ENCODE peak calls at places on chromosome 17, in five cellular contexts. S, C, W, E and D are unnamed samples. For H3K4me1, the result is how much of the 10 kb centered on the place peaks cover.

GRCh38 chr17:83179378-83179777 is 100.0 kb downstream of the METRNL start:
- DNase-seq in S (no peak), C (peak), W (no peak), E (no peak), D (no peak)

GRCh38 chr17:7801582-7801981 is 32.4 kb upstream of the KDM6B start:
- DNase-seq in S (no peak), C (no peak), W (no peak), E (no peak), D (no peak)

GRCh38 chr17:79627766-79628690 is 17.2 kb upstream of the RBFOX3 start:
- DNase-seq in S (peak), C (peak), W (peak), E (no peak), D (no peak)

GRCh38 chr17:69853533-69854262 is 221.3 kb upstream of the KCNJ16 start:
- DNase-seq in S (no peak), C (no peak), W (no peak), E (no peak), D (no peak)

GRCh38 chr17:3788200-3788599 is 12.8 kb downstream of the ITGAE start:
- DNase-seq in S (no peak), C (no peak), W (no peak), E (no peak), D (no peak)

GRCh38 chr17:80501739-80502577 is 25.6 kb upstream of the NPTX1 start:
- DNase-seq in S (no peak), C (no peak), W (no peak), E (no peak), D (no peak)

GRCh38 chr17:622356-622755 is 92.3 kb downstream of the VPS53 start:
- DNase-seq in S (no peak), C (no peak), W (no peak), E (no peak), D (no peak)

GRCh38 chr17:67072885-67073284 is 28.5 kb downstream of the CACNG1 start:
- DNase-seq in S (no peak), C (no peak), W (no peak), E (no peak), D (no peak)

GRCh38 chr17:82866521-82867214 is 26.8 kb upstream of the ZNF750 start:
- DNase-seq in S (peak), C (no peak), W (peak), E (no peak), D (no peak)

GRCh38 chr17:37706446-37706845 is 38.4 kb downstream of the HNF1B start:
- DNase-seq in S (no peak), C (no peak), W (no peak), E (no peak), D (no peak)

GRCh38 chr17:83155128-83156081 is 76.0 kb downstream of the METRNL start:
- DNase-seq in S (no peak), C (no peak), W (peak), E (no peak), D (no peak)

GRCh38 chr17:29760279-29760721 is 137.6 kb upstream of the CORO6 start:
- DNase-seq in S (no peak), C (no peak), W (no peak), E (no peak), D (no peak)

GRCh38 chr17:42832934-42833770 is at the start of gene PSME3:
- DNase-seq in S (peak), C (peak), W (peak), E (peak), D (peak)

GRCh38 chr17:59357929-59358328 is 26.5 kb downstream of the YPEL2 start:
- DNase-seq in S (no peak), C (no peak), W (no peak), E (no peak), D (no peak)

GRCh38 chr17:59365383-59365981 is 34.0 kb downstream of the YPEL2 start:
- DNase-seq in S (no peak), C (no peak), W (no peak), E (no peak), D (no peak)

GRCh38 chr17:59361916-59362810 is 30.7 kb downstream of the YPEL2 start:
- DNase-seq in S (no peak), C (no peak), W (no peak), E (no peak), D (no peak)

GRCh38 chr17:59362811-59363205 is 31.4 kb downstream of the YPEL2 start:
- DNase-seq in S (no peak), C (no peak), W (no peak), E (no peak), D (no peak)

DNA sequence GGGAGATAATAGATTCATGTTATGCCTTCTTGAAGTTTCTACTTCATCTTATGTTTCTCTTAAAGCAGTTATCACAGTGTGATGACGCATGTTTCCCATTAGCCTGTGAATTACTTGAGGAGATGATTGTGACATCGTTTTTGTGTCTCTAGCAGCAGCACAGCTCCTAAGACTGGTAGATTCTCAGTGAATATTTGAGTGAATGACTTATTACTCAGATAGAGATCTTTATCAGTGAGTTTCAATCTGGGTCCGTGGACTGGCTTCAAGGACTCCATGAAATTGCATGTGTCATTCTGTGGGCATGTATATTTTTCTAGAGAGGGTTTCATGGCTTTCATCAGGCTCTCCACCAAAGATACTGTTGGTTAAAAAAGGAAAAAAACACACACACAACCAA is 29.9 kb downstream of the YPEL2 start:
- DNase-seq in S (no peak), C (no peak), W (no peak), E (no peak), D (no peak)
- H3K4me1 ChIP-seq in S (half or more), C (under half), W (half or more), E (under half), D (under half)

GRCh38 chr17:40065041-40065770 is 2.4 kb downstream of the THRA start:
- DNase-seq in S (no peak), C (peak), W (no peak), E (no peak), D (no peak)
- H3K4me1 ChIP-seq in S (half or more), C (under half), W (half or more), E (under half), D (under half)

GRCh38 chr17:76561799-76562268 is 22.0 kb downstream of the PRCD start:
- DNase-seq in S (no peak), C (no peak), W (no peak), E (no peak), D (no peak)
- H3K4me1 ChIP-seq in S (half or more), C (under half), W (half or more), E (under half), D (half or more)

GRCh38 chr17:77393867-77394539 is 253.2 kb downstream of the SEC14L1 start:
- DNase-seq in S (no peak), C (no peak), W (no peak), E (no peak), D (no peak)
- H3K4me1 ChIP-seq in S (half or more), C (under half), W (half or more), E (under half), D (half or more)

DNA sequence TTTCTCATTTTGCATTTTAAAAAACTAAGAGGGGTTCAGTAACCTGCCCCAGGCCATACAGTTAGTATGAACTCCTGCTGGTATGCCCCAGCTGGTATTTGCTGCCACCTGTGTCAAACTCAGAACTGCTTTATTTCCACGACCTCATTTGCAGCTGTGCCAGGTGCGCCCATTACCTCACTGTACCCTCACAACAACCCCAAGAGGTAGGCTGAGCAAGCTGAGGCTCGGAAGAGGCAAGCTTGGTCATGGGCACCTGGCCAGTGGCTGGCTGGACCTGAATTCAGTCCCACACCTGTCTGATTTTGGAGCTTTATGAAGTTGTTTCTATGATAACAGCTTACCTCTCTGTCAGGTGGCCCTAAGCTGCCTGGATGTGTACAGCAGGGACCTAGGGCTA is 7.6 kb downstream of the EPN2 start:
- DNase-seq in S (no peak), C (no peak), W (no peak), E (no peak), D (no peak)
- H3K4me1 ChIP-seq in S (half or more), C (under half), W (under half), E (under half), D (under half)

DNA sequence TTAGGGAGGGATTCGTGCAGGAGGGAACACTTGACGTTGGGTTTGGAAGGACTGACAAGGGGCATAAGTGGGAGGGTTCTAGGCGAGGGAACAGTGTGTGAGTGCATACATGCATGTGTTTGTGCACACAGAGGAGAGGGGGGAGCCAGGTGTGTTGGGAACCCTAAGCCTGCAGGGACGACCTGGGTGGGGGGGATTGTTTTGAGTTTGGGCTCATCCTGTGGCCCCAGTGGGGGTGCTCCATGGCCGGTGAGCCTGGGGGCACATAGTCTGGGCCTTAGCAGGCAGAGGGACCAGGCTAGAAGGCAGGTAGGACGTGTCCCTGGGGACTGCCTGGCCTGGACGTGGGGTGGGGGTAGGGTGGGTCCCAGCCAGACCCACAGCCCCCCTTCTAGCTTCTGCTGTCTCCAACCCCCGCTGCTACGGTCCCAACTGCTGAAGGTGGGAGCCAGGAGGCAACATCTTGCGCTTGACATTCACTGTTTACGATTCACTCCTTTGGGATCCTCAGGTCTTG is 11.9 kb upstream of the RASD1 start:
- DNase-seq in S (no peak), C (no peak), W (peak), E (no peak), D (no peak)
- H3K4me1 ChIP-seq in S (under half), C (under half), W (under half), E (under half), D (under half)

GRCh38 chr17:47288531-47289116 is 35.0 kb downstream of the ITGB3 start:
- DNase-seq in S (no peak), C (no peak), W (no peak), E (no peak), D (no peak)

GRCh38 chr17:47289302-47289701 is 34.5 kb upstream of the EFCAB13 start:
- DNase-seq in S (no peak), C (no peak), W (no peak), E (no peak), D (no peak)

GRCh38 chr17:47292206-47292605 is 31.5 kb upstream of the EFCAB13 start:
- DNase-seq in S (no peak), C (no peak), W (no peak), E (no peak), D (no peak)

GRCh38 chr17:47291242-47291873 is 32.4 kb upstream of the EFCAB13 start:
- DNase-seq in S (no peak), C (no peak), W (no peak), E (no peak), D (no peak)

GRCh38 chr17:47290870-47291241 is 32.9 kb upstream of the EFCAB13 start:
- DNase-seq in S (no peak), C (no peak), W (no peak), E (no peak), D (no peak)
- H3K4me1 ChIP-seq in S (under half), C (under half), W (under half), E (under half), D (under half)